ENCODE peak calls at places on chromosomes 3 and 15, in six cellular contexts. W is kidney, G is HepG2, K is tibial artery, D is MM.1S, C is GM23248. Q is an unnamed sample.

GRCh38 chr3:159620873-159621272 is 367.8 kb upstream of the IL12A start:
- DNase-seq in W (no peak), G (no peak), K (no peak), D (no peak), C (peak), Q (no peak)

GRCh38 chr15:39177561-39177960 is 403.3 kb upstream of the THBS1 start:
- DNase-seq in W (no peak), G (no peak), K (no peak), D (no peak), C (no peak), Q (no peak)

GRCh38 chr3:150523538-150523937 is 22.8 kb downstream of the SERP1 start:
- DNase-seq in W (no peak), G (no peak), K (no peak), D (no peak), C (no peak), Q (no peak)

GRCh38 chr3:46065294-46065705 is 38.0 kb upstream of the XCR1 start:
- DNase-seq in W (no peak), G (no peak), K (no peak), D (peak), C (no peak), Q (peak)

GRCh38 chr3:143784446-143784845 is 63.8 kb downstream of the SLC9A9 start:
- DNase-seq in W (no peak), G (no peak), K (no peak), D (no peak), C (no peak), Q (no peak)

GRCh38 chr15:43226436-43227305 is 5.9 kb upstream of the EPB42 start:
- DNase-seq in W (no peak), G (no peak), K (no peak), D (no peak), C (no peak), Q (no peak)

GRCh38 chr15:29770796-29771195 is 51.5 kb downstream of the TJP1 start:
- DNase-seq in W (no peak), G (no peak), K (no peak), D (no peak), C (peak), Q (no peak)

GRCh38 chr3:126925411-126926171 is 57.3 kb upstream of the PLXNA1 start:
- DNase-seq in W (no peak), G (no peak), K (no peak), D (no peak), C (peak), Q (no peak)

GRCh38 chr15:91855684-91856553 is 2.4 kb downstream of the SLCO3A1 start:
- DNase-seq in W (no peak), G (peak), K (no peak), D (no peak), C (peak), Q (peak)

GRCh38 chr3:150255416-150255815 is 152.7 kb upstream of the TSC22D2 start:
- DNase-seq in W (no peak), G (peak), K (no peak), D (no peak), C (no peak), Q (peak)

GRCh38 chr3:57572096-57572495 is 16.0 kb downstream of the PDE12 start:
- DNase-seq in W (no peak), G (no peak), K (no peak), D (no peak), C (no peak), Q (no peak)
- H3K27ac ChIP-seq in W (no peak), G (no peak), K (no peak), D (no peak), C (no peak), Q (no peak)

GRCh38 chr15:49876401-49877038 is 242.5 kb downstream of the ATP8B4 start:
- DNase-seq in W (no peak), G (no peak), K (peak), D (peak), C (peak), Q (peak)

GRCh38 chr15:49875392-49875791 is 243.6 kb downstream of the ATP8B4 start:
- DNase-seq in W (no peak), G (no peak), K (no peak), D (no peak), C (no peak), Q (no peak)

GRCh38 chr15:49881433-49881832 is 237.6 kb downstream of the ATP8B4 start:
- DNase-seq in W (no peak), G (no peak), K (no peak), D (no peak), C (no peak), Q (no peak)

GRCh38 chr15:49877871-49878511 is 241.0 kb downstream of the ATP8B4 start:
- DNase-seq in W (no peak), G (no peak), K (peak), D (no peak), C (peak), Q (no peak)

DNA sequence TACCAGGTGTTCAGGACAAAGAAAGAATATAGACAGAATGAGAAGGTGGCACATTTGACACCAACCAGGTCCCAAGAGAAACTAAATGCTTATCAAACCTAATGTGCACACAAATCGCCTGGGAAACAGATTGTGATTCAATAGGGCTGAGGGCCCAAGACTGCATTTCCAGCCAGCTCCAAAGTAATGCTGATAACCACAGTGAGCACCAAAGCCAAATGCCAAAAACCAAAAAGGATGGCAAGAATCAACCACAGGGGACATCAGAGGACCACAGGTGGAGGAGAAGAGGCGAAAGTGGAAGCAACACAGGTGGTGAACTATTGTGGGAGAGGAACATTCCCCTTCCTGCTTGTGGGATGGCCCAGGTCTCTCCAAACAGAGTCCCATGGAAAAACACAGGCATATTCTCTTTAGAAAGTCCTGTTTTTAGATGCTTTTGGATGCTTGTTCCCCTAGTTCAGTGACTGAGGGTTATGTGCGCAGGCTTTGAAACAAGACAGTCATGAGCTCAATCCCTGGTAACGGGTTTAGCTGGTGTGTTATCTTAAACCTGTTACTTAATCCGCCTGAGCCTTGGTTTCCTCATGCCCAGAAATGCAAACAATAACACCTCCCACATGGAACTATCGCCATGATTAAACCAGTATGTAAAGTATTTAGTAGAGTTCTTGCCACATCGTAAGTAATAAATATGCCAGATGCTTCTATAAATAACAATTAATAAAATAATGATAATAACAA is 241.7 kb downstream of the ATP8B4 start:
- DNase-seq in W (no peak), G (no peak), K (no peak), D (no peak), C (peak), Q (no peak)
- H3K27ac ChIP-seq in W (peak), G (no peak), K (peak), D (no peak), C (peak), Q (peak)

DNA sequence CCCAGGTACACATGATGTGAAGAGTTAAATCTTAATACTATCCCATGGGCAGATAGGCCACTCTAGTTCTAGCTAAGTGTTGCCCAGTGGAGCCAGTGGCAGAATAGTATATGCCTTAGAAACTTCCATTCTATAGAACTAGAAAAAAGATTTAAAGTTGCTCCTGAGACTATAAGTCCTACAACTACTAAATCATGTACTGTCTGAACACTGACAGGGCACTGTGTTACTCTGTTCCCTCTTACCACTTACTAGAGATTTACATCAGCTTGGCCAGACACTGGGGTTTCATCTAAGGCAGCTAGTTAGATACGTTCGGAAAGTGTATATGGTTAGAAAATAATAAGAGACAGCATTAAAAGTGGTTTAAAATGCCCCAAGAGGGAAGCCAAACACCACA is 97.1 kb downstream of the FBN1 start:
- DNase-seq in W (no peak), G (no peak), K (no peak), D (no peak), C (no peak), Q (no peak)
- H3K27ac ChIP-seq in W (no peak), G (no peak), K (peak), D (no peak), C (peak), Q (no peak)

GRCh38 chr3:136947477-136947876 is 10.3 kb upstream of the IL20RB start:
- DNase-seq in W (no peak), G (no peak), K (no peak), D (no peak), C (no peak), Q (no peak)
- H3K27ac ChIP-seq in W (no peak), G (no peak), K (no peak), D (no peak), C (no peak), Q (no peak)

DNA sequence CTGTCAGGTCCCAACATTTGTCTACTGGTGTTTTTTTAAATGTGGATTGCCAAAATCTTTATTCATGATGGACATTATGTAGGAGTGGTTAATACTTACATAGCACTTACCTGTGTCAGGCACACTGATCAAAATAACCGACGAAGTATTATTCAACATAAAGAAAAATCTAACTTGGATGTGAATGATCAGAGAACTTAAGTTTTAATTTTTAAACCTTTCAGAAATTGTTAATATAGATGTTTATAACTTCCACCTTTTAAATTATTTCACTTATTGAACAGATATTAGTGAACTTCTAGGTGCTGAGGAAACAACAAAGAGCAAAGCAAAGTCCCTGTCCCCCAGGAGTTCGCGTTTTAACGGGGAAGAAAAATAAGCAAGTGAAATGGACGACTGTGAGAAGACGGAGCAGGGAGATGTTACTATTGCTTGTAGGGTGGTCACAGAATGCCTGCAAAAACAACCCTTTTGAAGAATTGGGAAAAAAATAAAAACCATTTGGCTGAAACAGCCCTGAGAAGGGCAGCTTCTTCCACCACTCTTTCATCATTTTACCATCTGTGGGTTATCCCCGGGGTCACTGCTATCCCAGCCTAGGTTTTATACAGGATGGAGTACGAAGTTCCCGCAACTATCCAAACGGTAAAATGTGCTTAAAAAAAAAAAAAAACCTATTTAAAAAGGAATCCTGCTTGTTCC is 912 bp upstream of the APH1B start:
- DNase-seq in W (no peak), G (no peak), K (no peak), D (no peak), C (no peak), Q (no peak)
- H3K27ac ChIP-seq in W (peak), G (no peak), K (peak), D (no peak), C (peak), Q (peak)

DNA sequence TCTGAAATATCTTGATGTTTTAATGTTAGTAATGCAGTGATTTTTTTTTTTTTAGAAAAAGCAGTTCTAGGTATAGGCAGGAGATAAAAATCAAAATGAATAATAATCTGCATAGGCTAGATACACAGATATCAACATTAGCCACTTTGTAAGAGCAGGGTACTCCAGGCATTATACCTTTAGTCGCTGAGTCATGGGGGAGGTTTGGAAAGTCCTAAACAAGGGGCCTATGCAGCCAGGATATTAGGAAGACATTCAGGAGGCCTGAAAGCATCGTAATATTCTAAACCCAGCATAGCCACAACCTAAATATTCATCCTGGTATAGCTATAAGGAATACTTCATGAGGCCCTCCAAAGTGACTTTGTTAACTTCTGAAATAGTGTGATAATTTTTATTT is 258.1 kb upstream of the NECTIN3 start:
- DNase-seq in W (no peak), G (no peak), K (no peak), D (no peak), C (no peak), Q (no peak)
- H3K27ac ChIP-seq in W (no peak), G (no peak), K (no peak), D (no peak), C (peak), Q (no peak)

GRCh38 chr15:100759116-100759515 is 120.5 kb upstream of the ALDH1A3 start:
- DNase-seq in W (no peak), G (no peak), K (no peak), D (no peak), C (peak), Q (no peak)
- H3K27ac ChIP-seq in W (no peak), G (no peak), K (no peak), D (no peak), C (peak), Q (no peak)

GRCh38 chr3:4806535-4807108 is 172.6 kb upstream of the BHLHE40 start:
- DNase-seq in W (no peak), G (no peak), K (no peak), D (no peak), C (no peak), Q (no peak)
- H3K27ac ChIP-seq in W (no peak), G (no peak), K (peak), D (no peak), C (no peak), Q (no peak)

GRCh38 chr3:100046986-100047385 is 67.3 kb downstream of the FILIP1L start:
- DNase-seq in W (no peak), G (no peak), K (no peak), D (no peak), C (no peak), Q (no peak)

GRCh38 chr3:100045696-100046095 is 68.6 kb downstream of the FILIP1L start:
- DNase-seq in W (peak), G (no peak), K (peak), D (no peak), C (peak), Q (no peak)

GRCh38 chr3:100044369-100044768 is 69.9 kb downstream of the FILIP1L start:
- DNase-seq in W (no peak), G (no peak), K (no peak), D (peak), C (no peak), Q (no peak)

GRCh38 chr3:100047455-100048141 is 66.7 kb downstream of the FILIP1L start:
- DNase-seq in W (no peak), G (peak), K (no peak), D (peak), C (peak), Q (peak)

DNA sequence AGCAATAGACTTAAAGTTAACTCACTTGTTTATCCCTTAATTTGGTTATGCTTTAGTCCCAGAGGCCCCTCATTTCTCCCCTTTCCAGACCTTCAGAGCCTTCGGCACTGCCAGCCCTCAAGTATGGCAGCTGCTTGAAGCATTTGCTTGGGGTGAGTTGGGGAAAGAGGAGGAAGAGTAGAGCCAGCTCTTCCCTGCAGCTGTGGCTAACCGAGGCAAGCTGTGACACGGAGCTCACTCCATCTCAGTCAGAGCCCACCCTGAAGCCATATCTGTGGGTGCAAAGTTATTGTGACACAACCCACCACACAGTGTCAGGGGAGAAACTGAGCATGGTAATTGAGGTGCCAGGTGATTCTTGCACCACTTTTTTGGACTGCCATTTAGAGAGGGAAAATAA is 66.1 kb downstream of the FILIP1L start:
- DNase-seq in W (no peak), G (no peak), K (no peak), D (no peak), C (no peak), Q (no peak)
- H3K27ac ChIP-seq in W (no peak), G (peak), K (peak), D (peak), C (no peak), Q (peak)